ENCODE peak calls at places on chromosomes 16 and 17, in four cellular contexts. One of them, this sample, is unnamed.
A peak's percentile ranks its signal among the peaks of the same experiment; 100 is the strongest.

GRCh38 chr17:29084476-29085148 is 41.7 kb downstream of the PIPOX start:
- DNase-seq in caudate nucleus: no peak
- DNase-seq in GM23338: peak; percentile 38
- DNase-seq in GM23248: no peak
- DNase-seq in this sample: no peak

GRCh38 chr17:3557768-3558583 is at the start of gene TRPV3:
- DNase-seq in GM23338: no peak
- DNase-seq in caudate nucleus: peak; percentile 75
- DNase-seq in GM23248: peak; percentile 72
- DNase-seq in this sample: no peak

GRCh38 chr16:88781140-88782077 is 3.6 kb downstream of the PIEZO1 start:
- DNase-seq in caudate nucleus: no peak
- DNase-seq in GM23248: peak; percentile 27
- DNase-seq in GM23338: no peak
- DNase-seq in this sample: no peak

GRCh38 chr17:28720247-28720996 is 637 bp downstream of the RPL23A start:
- DNase-seq in GM23338: no peak
- DNase-seq in GM23248: peak; percentile 47
- DNase-seq in caudate nucleus: no peak
- DNase-seq in this sample: no peak

GRCh38 chr17:9432867-9433495 is 142.6 kb downstream of the STX8 start:
- DNase-seq in caudate nucleus: no peak
- DNase-seq in GM23248: peak; percentile 53
- DNase-seq in GM23338: no peak
- DNase-seq in this sample: no peak

GRCh38 chr16:67961551-67961957 is 6.9 kb downstream of the SLC12A4 start:
- DNase-seq in caudate nucleus: no peak
- DNase-seq in GM23338: no peak
- DNase-seq in GM23248: no peak
- DNase-seq in this sample: peak; percentile 57

GRCh38 chr17:4934173-4934979 is 2.3 kb downstream of the GP1BA start:
- DNase-seq in GM23248: peak; percentile 63
- DNase-seq in GM23338: peak; percentile 70
- DNase-seq in caudate nucleus: no peak
- DNase-seq in this sample: no peak

GRCh38 chr17:82942166-82943130 is 102.6 kb upstream of the ZNF750 start:
- DNase-seq in caudate nucleus: peak; percentile 36
- DNase-seq in GM23338: no peak
- DNase-seq in GM23248: no peak
- DNase-seq in this sample: peak; percentile 9

GRCh38 chr17:44144966-44145739 is 3.4 kb downstream of the HROB start:
- DNase-seq in GM23248: no peak
- DNase-seq in caudate nucleus: no peak
- DNase-seq in GM23338: no peak
- DNase-seq in this sample: no peak

GRCh38 chr17:69733171-69734014 is 318.9 kb downstream of the MAP2K6 start:
- DNase-seq in GM23338: no peak
- DNase-seq in GM23248: peak; percentile 91
- DNase-seq in caudate nucleus: no peak
- DNase-seq in this sample: no peak

GRCh38 chr16:48481772-48482171 is 96.6 kb upstream of the SIAH1 start:
- DNase-seq in GM23248: no peak
- DNase-seq in caudate nucleus: no peak
- DNase-seq in GM23338: no peak
- DNase-seq in this sample: no peak

GRCh38 chr17:82019905-82020873 is 2.5 kb downstream of the CENPX start:
- DNase-seq in caudate nucleus: no peak
- DNase-seq in GM23248: peak; percentile 61
- DNase-seq in GM23338: peak; percentile 89
- DNase-seq in this sample: peak; percentile 74

GRCh38 chr17:40524243-40524965 is 23.0 kb upstream of the TNS4 start:
- DNase-seq in caudate nucleus: no peak
- DNase-seq in GM23248: no peak
- DNase-seq in GM23338: no peak
- DNase-seq in this sample: no peak
- H3K27ac ChIP-seq in caudate nucleus: no peak overlapping the region
- H3K27ac ChIP-seq in GM23248: peak overlapping the region; percentile 3
- H3K27ac ChIP-seq in GM23338: no peak overlapping the region
- H3K27ac ChIP-seq in this sample: no peak overlapping the region

GRCh38 chr17:75685508-75685907 is 18.4 kb downstream of the SAP30BP start:
- DNase-seq in caudate nucleus: no peak
- DNase-seq in GM23338: no peak
- DNase-seq in GM23248: peak; percentile 74
- DNase-seq in this sample: no peak

GRCh38 chr17:75683467-75684041 is 16.4 kb downstream of the SAP30BP start:
- DNase-seq in GM23338: no peak
- DNase-seq in GM23248: peak; percentile 96
- DNase-seq in caudate nucleus: no peak
- DNase-seq in this sample: no peak

GRCh38 chr17:75688209-75688771 is 21.2 kb downstream of the SAP30BP start:
- DNase-seq in GM23248: peak; percentile 86
- DNase-seq in caudate nucleus: no peak
- DNase-seq in GM23338: no peak
- DNase-seq in this sample: no peak

GRCh38 chr17:75684249-75684648 is 17.1 kb downstream of the SAP30BP start:
- DNase-seq in GM23338: no peak
- DNase-seq in GM23248: peak; percentile 55
- DNase-seq in caudate nucleus: no peak
- DNase-seq in this sample: no peak

DNA sequence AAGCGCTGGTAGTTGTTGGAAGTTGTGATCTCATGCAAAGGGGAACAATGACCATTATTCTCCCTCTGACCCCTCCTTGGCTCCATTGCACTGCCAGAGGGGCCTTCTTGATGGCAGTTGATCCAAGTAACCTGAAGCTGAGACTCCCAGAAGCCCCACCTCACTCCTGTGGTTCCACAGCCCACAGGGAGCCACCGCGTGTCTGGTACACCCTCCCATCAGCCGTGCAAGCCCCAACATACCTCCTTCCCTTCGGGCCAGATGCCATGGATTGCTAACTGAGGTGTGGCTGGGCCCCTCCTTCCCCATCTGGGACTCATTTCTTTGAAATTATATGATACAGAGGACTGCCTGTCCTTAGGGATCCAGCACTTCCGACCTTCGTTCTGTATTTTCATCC is 17.8 kb downstream of the SAP30BP start:
- DNase-seq in GM23248: peak; percentile 83
- DNase-seq in GM23338: no peak
- DNase-seq in caudate nucleus: no peak
- DNase-seq in this sample: no peak
- H3K27ac ChIP-seq in GM23248: peak overlapping the region; percentile 88
- H3K27ac ChIP-seq in GM23338: no peak overlapping the region
- H3K27ac ChIP-seq in caudate nucleus: peak overlapping the region; percentile 33
- H3K27ac ChIP-seq in this sample: no peak overlapping the region

GRCh38 chr17:2174471-2175293 is 119.8 kb downstream of the HIC1 start:
- DNase-seq in caudate nucleus: no peak
- DNase-seq in GM23248: peak; percentile 83
- DNase-seq in GM23338: peak; percentile 27
- DNase-seq in this sample: peak; percentile 80
- H3K27ac ChIP-seq in caudate nucleus: no peak overlapping the region
- H3K27ac ChIP-seq in GM23248: peak overlapping the region; percentile 99
- H3K27ac ChIP-seq in GM23338: no peak overlapping the region
- H3K27ac ChIP-seq in this sample: peak overlapping the region; percentile 85

GRCh38 chr16:75401697-75402096 is 31.6 kb downstream of the CFDP1 start:
- DNase-seq in GM23248: no peak
- DNase-seq in caudate nucleus: no peak
- DNase-seq in GM23338: no peak
- DNase-seq in this sample: no peak
- H3K27ac ChIP-seq in GM23248: peak overlapping the region; percentile 89
- H3K27ac ChIP-seq in caudate nucleus: no peak overlapping the region
- H3K27ac ChIP-seq in GM23338: no peak overlapping the region
- H3K27ac ChIP-seq in this sample: no peak overlapping the region

DNA sequence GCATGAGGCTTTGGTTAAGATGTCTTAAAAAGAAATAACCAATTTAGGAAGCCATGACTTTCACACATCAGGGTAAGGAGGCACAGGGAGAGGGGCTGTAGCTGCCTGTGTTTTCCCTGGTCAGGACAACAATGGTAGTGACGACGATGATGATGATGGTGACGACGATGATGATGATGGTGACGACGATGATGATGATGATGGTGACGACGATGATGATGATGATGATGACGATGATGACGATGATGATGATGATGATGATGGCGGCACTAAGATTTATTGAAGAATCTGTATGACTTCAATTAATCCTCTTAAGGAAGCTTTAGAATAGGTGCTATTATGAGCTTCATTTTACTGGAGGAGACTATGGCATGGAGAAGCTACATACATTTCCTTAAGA is 284.1 kb upstream of the TNRC6C start:
- DNase-seq in GM23248: no peak
- DNase-seq in caudate nucleus: no peak
- DNase-seq in GM23338: no peak
- DNase-seq in this sample: no peak
- H3K27ac ChIP-seq in GM23248: no peak overlapping the region
- H3K27ac ChIP-seq in caudate nucleus: no peak overlapping the region
- H3K27ac ChIP-seq in GM23338: no peak overlapping the region
- H3K27ac ChIP-seq in this sample: no peak overlapping the region

DNA sequence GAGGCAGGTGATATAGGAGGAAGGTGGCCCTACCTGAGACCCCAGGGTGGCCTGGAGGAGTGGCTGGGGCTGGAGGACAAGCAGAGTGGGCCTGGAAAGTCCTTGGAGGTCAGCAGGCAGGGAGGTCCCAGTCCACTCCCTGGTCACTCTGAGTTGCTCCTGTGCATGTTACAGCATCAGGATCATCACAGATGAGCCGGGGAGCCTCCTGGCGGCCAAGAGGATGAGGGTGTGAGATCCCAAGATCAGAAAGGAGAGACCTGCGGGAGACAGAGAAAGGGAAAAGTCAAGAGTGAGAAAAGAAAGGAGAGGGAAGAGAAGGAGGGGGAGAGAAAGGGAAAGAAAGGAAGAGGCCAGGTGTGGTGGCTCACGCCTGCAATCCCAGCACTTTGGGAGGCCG is 71.7 kb downstream of the MRM1 start:
- DNase-seq in GM23338: no peak
- DNase-seq in GM23248: no peak
- DNase-seq in caudate nucleus: no peak
- DNase-seq in this sample: no peak
- H3K27ac ChIP-seq in GM23338: no peak overlapping the region
- H3K27ac ChIP-seq in GM23248: no peak overlapping the region
- H3K27ac ChIP-seq in caudate nucleus: no peak overlapping the region
- H3K27ac ChIP-seq in this sample: no peak overlapping the region

DNA sequence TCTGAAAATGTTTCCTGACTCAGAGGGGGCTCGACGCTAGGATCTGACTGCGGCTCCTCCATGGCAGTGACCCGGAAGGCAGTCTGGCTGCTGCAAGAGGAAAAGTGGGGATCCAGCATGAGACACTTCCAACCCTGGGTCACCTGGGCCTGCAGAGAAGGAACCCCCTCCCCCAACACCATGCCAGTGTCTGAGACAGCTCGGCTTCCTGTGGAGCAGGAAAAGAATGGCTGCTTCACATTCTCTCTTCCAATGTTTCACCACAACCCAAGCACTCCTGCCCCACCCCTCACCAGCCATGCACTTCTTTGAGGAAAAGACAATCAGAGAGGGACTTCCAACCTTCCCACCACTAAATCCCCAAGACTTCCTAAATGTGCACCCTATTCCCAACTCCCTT is 10.8 kb downstream of the TP53 start:
- DNase-seq in GM23338: peak; percentile 76
- DNase-seq in caudate nucleus: no peak
- DNase-seq in GM23248: no peak
- DNase-seq in this sample: no peak
- H3K27ac ChIP-seq in GM23338: peak overlapping the region; percentile 60
- H3K27ac ChIP-seq in caudate nucleus: no peak overlapping the region
- H3K27ac ChIP-seq in GM23248: no peak overlapping the region
- H3K27ac ChIP-seq in this sample: no peak overlapping the region

DNA sequence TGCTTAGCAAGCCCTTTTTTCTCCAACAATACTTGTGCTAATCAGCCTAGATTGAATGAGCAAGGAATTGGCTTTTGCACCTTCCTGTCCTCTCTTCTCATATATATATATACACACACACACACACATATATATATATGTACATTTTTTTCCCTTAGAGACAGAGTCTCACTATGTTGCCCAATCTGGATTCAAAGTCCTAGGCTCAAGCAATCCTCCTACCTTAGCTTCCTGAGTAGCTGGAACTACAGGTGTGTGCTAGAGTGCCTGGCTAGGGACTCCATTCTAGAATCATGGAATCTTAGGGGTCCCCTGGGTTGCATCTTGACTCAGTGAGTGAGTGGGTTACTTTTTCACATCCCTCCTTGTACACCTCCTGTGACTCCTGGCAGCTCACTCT is 27.0 kb downstream of the RAI1 start:
- DNase-seq in GM23338: no peak
- DNase-seq in caudate nucleus: no peak
- DNase-seq in GM23248: no peak
- DNase-seq in this sample: no peak
- H3K27ac ChIP-seq in GM23338: no peak overlapping the region
- H3K27ac ChIP-seq in caudate nucleus: no peak overlapping the region
- H3K27ac ChIP-seq in GM23248: no peak overlapping the region
- H3K27ac ChIP-seq in this sample: no peak overlapping the region

GRCh38 chr16:75238132-75238852 is 13.1 kb downstream of the BCAR1 start:
- DNase-seq in GM23248: peak; percentile 98
- DNase-seq in GM23338: no peak
- DNase-seq in caudate nucleus: peak; percentile 91
- DNase-seq in this sample: peak; percentile 90
- H3K27ac ChIP-seq in GM23248: peak overlapping the region; percentile 99
- H3K27ac ChIP-seq in GM23338: peak overlapping the region; percentile 87
- H3K27ac ChIP-seq in caudate nucleus: peak overlapping the region; percentile 97
- H3K27ac ChIP-seq in this sample: peak overlapping the region; percentile 79